ENCODE peak calls at places on chromosomes 3 and 15, in nine cellular contexts. G, V, L, Y, X, B, Q, N and R are unnamed samples.
A peak's percentile ranks its signal among the peaks of the same experiment; 100 is the strongest.

GRCh38 chr3:122295286-122295685 is 29.8 kb upstream of the CSTA start:
- DNase-seq in X (no peak), N (no peak), Y (peak; percentile 55), G (no peak), V (no peak), L (no peak), B (no peak), Q (no peak), R (no peak)

GRCh38 chr3:194481103-194481502 is 5.7 kb downstream of the ATP13A3 start:
- DNase-seq in N (no peak), X (no peak), L (peak; percentile 86), Q (no peak), V (no peak), B (no peak), Y (peak; percentile 49), G (no peak), R (no peak)

GRCh38 chr3:39107874-39108308 is 411 bp downstream of the TTC21A start:
- DNase-seq in B (no peak), Y (no peak), L (peak; percentile 23), X (no peak), V (no peak), G (no peak), Q (no peak), N (no peak), R (no peak)

GRCh38 chr3:53791317-53791716 is 54.9 kb downstream of the CHDH start:
- DNase-seq in B (no peak), G (no peak), Y (no peak), L (no peak), V (no peak), Q (no peak), X (no peak), N (no peak), R (no peak)

GRCh38 chr3:70531063-70531657 is 218.7 kb upstream of the MDFIC2 start:
- DNase-seq in B (no peak), N (no peak), L (peak; percentile 57), X (peak; percentile 10), V (no peak), Y (peak; percentile 18), G (no peak), Q (no peak), R (no peak)

GRCh38 chr15:58629625-58630024 is 119.9 kb downstream of the ADAM10 start:
- DNase-seq in N (no peak), B (no peak), V (no peak), L (no peak), Y (no peak), X (no peak), Q (no peak), G (no peak), R (no peak)

GRCh38 chr15:85762039-85762755 is 32.5 kb downstream of the KLHL25 start:
- DNase-seq in L (no peak), G (peak; percentile 50), V (no peak), X (no peak), B (no peak), Y (no peak), Q (no peak), N (no peak), R (peak; percentile 73)

GRCh38 chr3:185362850-185363661 is at the start of gene MAP3K13:
- DNase-seq in N (peak; percentile 77), X (peak; percentile 78), Q (peak; percentile 79), Y (peak; percentile 84), G (peak; percentile 78), B (peak; percentile 82), V (peak; percentile 82), L (peak; percentile 94), R (no peak)

GRCh38 chr15:52124270-52124878 is 11.8 kb upstream of the BCL2L10 start:
- DNase-seq in L (peak; percentile 76), G (no peak), X (no peak), N (no peak), Q (no peak), Y (no peak), B (no peak), V (no peak), R (no peak)

GRCh38 chr15:56464893-56465520 is at the start of gene MNS1:
- DNase-seq in L (peak; percentile 96), Q (peak; percentile 91), N (peak; percentile 91), V (peak; percentile 92), G (peak; percentile 88), X (peak; percentile 83), Y (peak; percentile 96), B (peak; percentile 93), R (peak; percentile 93)

GRCh38 chr3:141414141-141414689 is 45.9 kb downstream of the ZBTB38 start:
- DNase-seq in X (no peak), N (no peak), L (no peak), Y (no peak), B (peak; percentile 57), Q (no peak), V (no peak), G (no peak), R (no peak)

GRCh38 chr15:75763137-75763611 is 50.5 kb upstream of the CSPG4 start:
- DNase-seq in N (no peak), Q (no peak), L (no peak), G (no peak), V (no peak), X (no peak), Y (no peak), B (no peak), R (no peak)

GRCh38 chr15:75760689-75761435 is 48.2 kb upstream of the CSPG4 start:
- DNase-seq in Q (no peak), L (no peak), V (no peak), N (no peak), Y (no peak), X (no peak), G (no peak), B (no peak), R (no peak)

GRCh38 chr15:75761446-75762356 is 49.1 kb upstream of the CSPG4 start:
- DNase-seq in Q (no peak), X (no peak), G (no peak), L (no peak), V (no peak), B (no peak), N (no peak), Y (no peak), R (no peak)

GRCh38 chr15:75753145-75753544 is 40.5 kb upstream of the CSPG4 start:
- DNase-seq in B (no peak), N (no peak), L (no peak), Q (peak; percentile 61), V (no peak), X (no peak), Y (no peak), G (no peak), R (no peak)

DNA sequence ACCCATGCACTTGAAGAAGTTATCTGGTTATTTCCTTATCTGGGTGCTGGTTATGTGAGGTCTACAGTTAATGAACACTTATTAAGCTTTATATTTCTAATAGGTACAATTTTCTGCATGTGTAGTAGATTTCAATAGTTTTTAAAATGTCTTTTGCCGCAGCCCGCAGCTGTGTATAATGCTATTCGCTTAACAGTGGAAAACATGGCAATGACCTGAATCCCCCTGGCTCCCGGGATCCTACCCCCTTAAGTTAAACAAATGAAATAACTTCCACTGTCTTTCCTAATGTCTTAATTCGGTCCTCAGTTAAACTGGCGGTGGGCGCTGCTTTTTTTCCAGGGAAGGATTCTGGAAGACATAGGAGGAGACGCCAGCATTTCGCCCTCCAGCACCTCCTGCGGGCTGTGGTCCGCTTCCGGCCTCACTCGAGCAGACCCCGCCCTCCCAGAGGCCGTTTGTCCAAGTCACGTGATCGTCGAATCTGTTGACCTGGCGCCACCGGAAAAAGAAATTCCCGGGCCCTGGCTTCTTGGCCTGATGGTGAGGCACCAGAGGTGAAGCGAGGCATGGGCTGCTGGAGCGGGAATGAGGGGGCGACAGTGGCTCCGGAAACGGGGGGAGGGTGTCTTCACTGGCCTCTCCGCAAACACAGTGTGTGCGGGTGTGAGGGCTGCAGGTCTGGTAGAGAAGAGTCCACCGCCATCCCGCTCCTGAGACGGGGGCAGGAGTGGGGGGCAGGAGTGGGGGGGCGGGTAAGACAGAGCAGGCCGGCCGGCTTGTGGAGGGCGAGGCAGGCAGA is 45.6 kb upstream of the CSPG4 start:
- DNase-seq in Q (peak; percentile 93), L (peak; percentile 79), Y (peak; percentile 89), G (peak; percentile 93), V (peak; percentile 92), B (peak; percentile 91), N (peak; percentile 82), X (peak; percentile 92), R (peak; percentile 89)
- TF ChIP-seq POLR2A in Q (no peak), L (no peak), Y (peak; percentile 78), G (peak; percentile 60), V (no peak), B (peak; percentile 23), N (no peak), X (peak; percentile 86), R (peak; percentile 76)

DNA sequence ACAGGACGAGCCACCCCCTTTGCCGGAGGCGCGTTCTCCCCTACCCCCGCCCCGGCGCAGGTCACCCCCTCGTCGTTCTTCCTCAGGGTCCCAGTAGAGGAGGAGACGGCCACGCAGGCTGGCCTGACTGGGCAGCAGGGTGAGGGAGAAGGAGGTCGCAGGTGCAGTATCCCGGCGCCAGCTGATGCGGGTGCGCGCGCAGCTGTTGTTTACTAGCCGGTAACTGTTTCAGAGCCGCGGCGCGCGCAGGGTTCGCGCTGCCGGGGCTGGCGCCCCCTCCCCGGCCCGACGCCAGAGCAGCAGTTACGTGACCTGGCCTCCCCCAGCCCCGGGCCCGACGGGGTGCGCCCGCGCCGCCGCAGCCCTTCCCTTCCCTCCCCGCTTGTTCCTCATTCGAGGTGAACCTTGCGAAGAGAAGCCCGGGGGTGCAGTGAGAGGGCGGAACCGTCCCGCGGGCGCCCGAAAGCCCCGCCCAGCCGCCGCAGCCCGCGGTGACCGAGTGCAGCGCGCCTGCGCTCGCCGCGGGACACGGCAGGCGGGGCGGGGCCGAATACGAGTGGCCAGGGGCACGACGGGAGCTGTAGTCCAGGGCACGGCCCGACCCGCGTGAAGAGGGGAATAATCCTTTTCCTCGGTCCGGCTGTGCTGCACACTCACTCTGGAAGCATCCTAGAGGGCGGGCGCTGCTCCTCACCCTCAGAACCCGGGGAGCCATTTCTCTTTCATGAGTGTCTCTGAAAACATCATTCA is at the start of gene SLC12A6:
- DNase-seq in B (peak; percentile 89), Y (peak; percentile 96), L (peak; percentile 93), V (peak; percentile 89), N (peak; percentile 79), G (peak; percentile 96), Q (peak; percentile 91), X (peak; percentile 95), R (peak; percentile 95)
- TF ChIP-seq POLR2A in B (peak; percentile 29), Y (peak; percentile 64), L (no peak), V (peak; percentile 73), N (peak; percentile 67), G (peak; percentile 95), Q (no peak), X (peak; percentile 56), R (peak; percentile 82)

DNA sequence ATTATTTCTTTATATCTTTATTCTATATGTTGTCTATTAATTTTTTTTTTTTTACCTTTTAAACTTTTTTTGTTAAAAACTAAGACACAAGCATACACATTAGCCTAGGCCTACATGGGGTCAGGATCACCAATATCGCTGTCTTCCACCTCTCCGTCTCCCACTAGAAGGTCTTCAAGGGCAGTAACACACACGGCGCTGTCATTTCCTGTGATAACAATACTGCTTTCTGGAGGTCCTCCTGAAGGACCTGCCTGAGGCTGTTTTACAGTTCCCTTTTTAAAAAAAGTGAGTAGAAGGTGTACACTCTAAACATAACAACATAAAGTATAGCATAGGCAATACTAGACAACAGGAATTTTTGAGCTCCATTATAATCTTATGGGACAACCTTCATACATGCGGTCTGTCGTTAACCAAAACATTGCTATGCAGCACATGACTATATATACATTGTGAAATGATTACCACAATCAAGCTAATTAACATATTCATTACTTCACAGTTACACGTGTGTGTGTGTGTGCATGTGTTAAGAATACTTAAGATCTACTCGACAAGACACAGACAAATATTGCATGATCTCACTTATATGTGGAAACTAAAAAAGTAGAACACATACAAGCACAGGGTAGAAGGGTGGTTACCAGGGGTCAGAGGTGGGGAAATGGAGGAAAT is 20.8 kb downstream of the RAB6B start:
- DNase-seq in Y (peak; percentile 77), G (no peak), X (no peak), L (no peak), N (no peak), Q (no peak), V (no peak), B (no peak), R (peak; percentile 2)
- TF ChIP-seq POLR2A in Y (no peak), G (no peak), X (no peak), L (no peak), N (no peak), Q (no peak), V (no peak), B (no peak), R (no peak)

GRCh38 chr15:100311829-100312228 is 29.9 kb downstream of the ADAMTS17 start:
- DNase-seq in L (no peak), Q (no peak), V (no peak), Y (no peak), B (no peak), X (no peak), N (no peak), G (no peak), R (no peak)
- TF ChIP-seq POLR2A in L (no peak), Q (no peak), V (no peak), Y (no peak), B (no peak), X (no peak), N (no peak), G (no peak), R (no peak)